ENCODE peak calls at places on chromosomes 5 and 9, in seven cellular contexts. One of them, this sample, is unnamed.

GRCh38 chr5:142065273-142065672 is 43.3 kb upstream of the NDFIP1 start:
- DNase-seq in trophoblast cell: no peak
- DNase-seq in H9: no peak
- DNase-seq in mesendoderm: peak
- DNase-seq in H1: no peak
- DNase-seq in mesenchymal stem cell: peak
- DNase-seq in neuronal stem cell: peak
- DNase-seq in this sample: peak

GRCh38 chr5:131630208-131630962 is 4.6 kb downstream of the RAPGEF6 start:
- DNase-seq in trophoblast cell: no peak
- DNase-seq in mesenchymal stem cell: no peak
- DNase-seq in H1: no peak
- DNase-seq in mesendoderm: no peak
- DNase-seq in H9: no peak
- DNase-seq in neuronal stem cell: no peak
- DNase-seq in this sample: no peak

GRCh38 chr5:1188464-1188863 is 12.9 kb upstream of the SLC6A19 start:
- DNase-seq in mesenchymal stem cell: no peak
- DNase-seq in neuronal stem cell: no peak
- DNase-seq in H1: no peak
- DNase-seq in trophoblast cell: no peak
- DNase-seq in mesendoderm: no peak
- DNase-seq in H9: no peak
- DNase-seq in this sample: no peak

GRCh38 chr9:108234811-108235210 is 621.0 kb downstream of the ACTL7B start:
- DNase-seq in neuronal stem cell: no peak
- DNase-seq in H1: no peak
- DNase-seq in trophoblast cell: peak
- DNase-seq in mesenchymal stem cell: peak
- DNase-seq in mesendoderm: peak
- DNase-seq in H9: no peak
- DNase-seq in this sample: peak

GRCh38 chr5:14672508-14673394 is 8.2 kb downstream of the OTULIN start:
- DNase-seq in trophoblast cell: no peak
- DNase-seq in mesendoderm: no peak
- DNase-seq in neuronal stem cell: no peak
- DNase-seq in mesenchymal stem cell: peak
- DNase-seq in H1: no peak
- DNase-seq in H9: no peak
- DNase-seq in this sample: peak

GRCh38 chr5:58314356-58315045 is 145.4 kb downstream of the PLK2 start:
- DNase-seq in neuronal stem cell: no peak
- DNase-seq in trophoblast cell: no peak
- DNase-seq in H9: no peak
- DNase-seq in H1: no peak
- DNase-seq in mesendoderm: no peak
- DNase-seq in mesenchymal stem cell: peak
- DNase-seq in this sample: no peak

GRCh38 chr5:112757468-112758208 is 20.0 kb downstream of the APC start:
- DNase-seq in mesenchymal stem cell: peak
- DNase-seq in H1: no peak
- DNase-seq in trophoblast cell: no peak
- DNase-seq in H9: no peak
- DNase-seq in mesendoderm: peak
- DNase-seq in neuronal stem cell: peak
- DNase-seq in this sample: peak

GRCh38 chr5:157387683-157388093 is 72.3 kb upstream of the NIPAL4 start:
- DNase-seq in H1: no peak
- DNase-seq in neuronal stem cell: no peak
- DNase-seq in mesendoderm: peak
- DNase-seq in trophoblast cell: no peak
- DNase-seq in mesenchymal stem cell: peak
- DNase-seq in H9: no peak
- DNase-seq in this sample: peak

GRCh38 chr9:35813434-35814105 is 1.3 kb downstream of the HINT2 start:
- DNase-seq in H9: peak
- DNase-seq in mesenchymal stem cell: peak
- DNase-seq in mesendoderm: peak
- DNase-seq in trophoblast cell: no peak
- DNase-seq in H1: no peak
- DNase-seq in neuronal stem cell: no peak
- DNase-seq in this sample: peak

DNA sequence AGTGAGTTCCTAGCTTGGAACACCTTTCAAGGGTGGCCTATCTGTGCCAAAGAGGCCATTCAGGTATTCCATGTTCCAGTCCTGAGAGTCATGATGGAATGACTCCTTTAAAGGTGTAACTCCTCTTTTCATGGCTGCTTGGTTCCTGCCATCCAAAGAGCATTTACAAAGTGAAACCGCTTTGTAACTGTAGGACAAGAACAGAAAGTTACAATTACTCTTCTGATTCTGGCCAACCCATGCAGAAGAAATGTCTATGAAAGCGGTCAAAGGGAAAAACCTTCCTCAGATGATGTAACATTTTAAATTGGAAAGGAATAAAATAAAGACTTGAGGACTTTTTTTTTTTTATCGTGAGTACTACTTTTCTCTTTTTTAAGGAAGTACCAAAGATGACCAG is 12.9 kb upstream of the C9orf72 start:
- DNase-seq in H9: no peak
- DNase-seq in mesendoderm: no peak
- DNase-seq in neuronal stem cell: no peak
- DNase-seq in trophoblast cell: no peak
- DNase-seq in H1: no peak
- DNase-seq in mesenchymal stem cell: no peak
- DNase-seq in this sample: no peak
- H2BK120ac ChIP-seq in H9: no peak
- H2BK120ac ChIP-seq in mesendoderm: no peak
- H2BK120ac ChIP-seq in neuronal stem cell: no peak
- H2BK120ac ChIP-seq in trophoblast cell: no peak
- H2BK120ac ChIP-seq in H1: no peak
- H2BK120ac ChIP-seq in mesenchymal stem cell: no peak
- H2BK120ac ChIP-seq in this sample: no peak

GRCh38 chr5:11770310-11770709 is 133.9 kb downstream of the CTNND2 start:
- DNase-seq in neuronal stem cell: no peak
- DNase-seq in mesenchymal stem cell: no peak
- DNase-seq in H1: no peak
- DNase-seq in mesendoderm: no peak
- DNase-seq in H9: no peak
- DNase-seq in trophoblast cell: no peak
- DNase-seq in this sample: no peak
- H2BK120ac ChIP-seq in neuronal stem cell: no peak
- H2BK120ac ChIP-seq in mesenchymal stem cell: no peak
- H2BK120ac ChIP-seq in H1: peak
- H2BK120ac ChIP-seq in mesendoderm: no peak
- H2BK120ac ChIP-seq in H9: no peak
- H2BK120ac ChIP-seq in trophoblast cell: no peak
- H2BK120ac ChIP-seq in this sample: no peak

DNA sequence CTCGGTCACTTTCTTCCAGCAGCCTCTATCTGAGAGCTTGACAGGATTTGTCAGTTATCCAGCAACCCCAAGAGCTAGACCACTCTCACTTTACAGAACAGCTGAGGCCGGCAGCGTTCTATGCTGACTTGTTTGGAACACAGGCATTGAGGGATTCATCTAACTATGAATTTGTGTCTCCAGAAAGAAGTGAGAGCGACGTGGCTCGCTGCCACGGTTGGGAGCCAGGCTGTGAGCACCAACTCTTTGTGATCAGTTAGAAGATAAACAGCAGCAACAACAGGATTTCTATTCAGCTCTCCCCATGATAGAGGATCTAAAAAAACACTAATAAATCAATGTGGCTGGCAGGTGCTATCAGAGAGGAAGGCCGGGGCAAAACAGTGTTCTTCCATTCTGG is 58.6 kb downstream of the NPR3 start:
- DNase-seq in mesenchymal stem cell: no peak
- DNase-seq in H1: no peak
- DNase-seq in neuronal stem cell: no peak
- DNase-seq in H9: no peak
- DNase-seq in trophoblast cell: no peak
- DNase-seq in mesendoderm: no peak
- DNase-seq in this sample: no peak
- H2BK120ac ChIP-seq in mesenchymal stem cell: no peak
- H2BK120ac ChIP-seq in H1: no peak
- H2BK120ac ChIP-seq in neuronal stem cell: no peak
- H2BK120ac ChIP-seq in H9: no peak
- H2BK120ac ChIP-seq in trophoblast cell: no peak
- H2BK120ac ChIP-seq in mesendoderm: no peak
- H2BK120ac ChIP-seq in this sample: peak

GRCh38 chr9:133818444-133818843 is 80.3 kb upstream of the SARDH start:
- DNase-seq in neuronal stem cell: no peak
- DNase-seq in mesendoderm: no peak
- DNase-seq in mesenchymal stem cell: peak
- DNase-seq in H9: no peak
- DNase-seq in trophoblast cell: peak
- DNase-seq in H1: no peak
- DNase-seq in this sample: peak

GRCh38 chr9:133821606-133822438 is 83.7 kb upstream of the SARDH start:
- DNase-seq in H9: no peak
- DNase-seq in mesendoderm: no peak
- DNase-seq in mesenchymal stem cell: no peak
- DNase-seq in neuronal stem cell: no peak
- DNase-seq in H1: no peak
- DNase-seq in trophoblast cell: no peak
- DNase-seq in this sample: peak

GRCh38 chr9:133823189-133824105 is 85.3 kb upstream of the SARDH start:
- DNase-seq in mesendoderm: no peak
- DNase-seq in H9: no peak
- DNase-seq in mesenchymal stem cell: no peak
- DNase-seq in H1: no peak
- DNase-seq in neuronal stem cell: no peak
- DNase-seq in trophoblast cell: no peak
- DNase-seq in this sample: no peak

GRCh38 chr9:133822439-133823065 is 84.4 kb upstream of the SARDH start:
- DNase-seq in mesenchymal stem cell: no peak
- DNase-seq in trophoblast cell: peak
- DNase-seq in neuronal stem cell: no peak
- DNase-seq in H9: no peak
- DNase-seq in mesendoderm: no peak
- DNase-seq in H1: no peak
- DNase-seq in this sample: no peak

DNA sequence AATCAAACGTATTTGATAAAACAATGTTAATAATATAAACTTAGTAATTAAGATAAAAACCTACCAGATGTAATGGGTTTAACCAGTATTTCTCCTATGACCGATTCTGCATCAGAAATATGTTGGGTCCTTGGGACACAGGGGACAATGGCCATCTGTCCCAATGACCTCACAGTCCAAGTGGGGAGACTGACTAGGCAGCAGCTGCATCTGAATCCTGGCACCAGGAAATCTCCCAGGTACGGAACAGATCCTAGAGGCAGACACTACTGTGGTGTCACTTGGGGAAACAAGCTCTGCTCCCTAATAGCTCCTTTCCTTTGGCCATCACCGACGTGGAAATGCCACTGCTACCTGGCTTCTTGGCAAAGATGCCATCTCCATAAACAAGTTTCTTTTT is 81.8 kb upstream of the SARDH start:
- DNase-seq in neuronal stem cell: no peak
- DNase-seq in mesenchymal stem cell: no peak
- DNase-seq in mesendoderm: no peak
- DNase-seq in trophoblast cell: no peak
- DNase-seq in H9: no peak
- DNase-seq in H1: no peak
- DNase-seq in this sample: no peak
- H2BK120ac ChIP-seq in neuronal stem cell: no peak
- H2BK120ac ChIP-seq in mesenchymal stem cell: no peak
- H2BK120ac ChIP-seq in mesendoderm: no peak
- H2BK120ac ChIP-seq in trophoblast cell: no peak
- H2BK120ac ChIP-seq in H9: no peak
- H2BK120ac ChIP-seq in H1: no peak
- H2BK120ac ChIP-seq in this sample: no peak

DNA sequence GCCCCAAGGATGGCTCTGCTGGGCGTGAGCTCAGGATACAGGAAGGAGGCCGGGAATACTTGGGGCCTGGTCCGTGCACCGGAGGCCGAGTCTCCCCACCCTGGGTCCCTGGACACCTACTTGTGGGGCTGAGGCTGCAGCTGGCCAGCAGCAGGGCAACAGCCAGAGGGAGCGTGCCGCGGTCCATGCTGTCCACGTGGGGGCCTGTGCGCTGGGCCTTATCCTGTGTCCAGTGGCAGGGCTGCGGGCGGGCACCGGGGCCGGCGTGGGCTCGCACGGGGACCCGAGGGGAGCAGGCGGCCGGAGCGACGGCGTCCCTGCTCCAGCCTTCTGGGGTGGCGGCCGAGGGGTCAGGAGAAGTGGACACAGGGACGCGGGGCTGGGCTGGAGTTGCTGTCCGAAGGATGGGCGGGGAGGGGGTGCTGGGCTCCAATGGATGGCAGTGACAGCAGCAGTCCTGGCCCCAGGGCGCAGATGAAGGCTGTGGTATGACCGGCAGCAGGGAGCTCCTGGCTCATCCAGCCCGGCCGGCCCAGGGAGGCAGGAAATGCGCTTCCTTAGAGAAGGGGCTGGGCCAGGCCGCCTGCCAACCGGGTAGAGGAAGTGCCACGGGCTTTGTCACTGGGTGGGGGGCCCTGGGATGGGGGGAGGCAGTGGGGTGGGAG is at the start of gene ENG:
- DNase-seq in trophoblast cell: peak
- DNase-seq in H1: no peak
- DNase-seq in mesenchymal stem cell: peak
- DNase-seq in neuronal stem cell: no peak
- DNase-seq in H9: peak
- DNase-seq in mesendoderm: peak
- DNase-seq in this sample: peak
- H2BK120ac ChIP-seq in trophoblast cell: peak
- H2BK120ac ChIP-seq in H1: no peak
- H2BK120ac ChIP-seq in mesenchymal stem cell: peak
- H2BK120ac ChIP-seq in neuronal stem cell: no peak
- H2BK120ac ChIP-seq in H9: no peak
- H2BK120ac ChIP-seq in mesendoderm: no peak
- H2BK120ac ChIP-seq in this sample: peak

This sample was measured in IMR-90.